ENCODE peak calls at places on chromosomes 12 and 14, in five cellular contexts. Q is testis, W is HepG2, P is H54, J is body of pancreas. Y is an unnamed sample.

GRCh38 chr12:57872362-57872761 is 25.8 kb upstream of the CTDSP2 start:
- DNase-seq in Q (no peak), J (no peak), W (no peak), P (no peak), Y (no peak)

GRCh38 chr12:51070004-51070403 is 13.4 kb downstream of the CSRNP2 start:
- DNase-seq in P (no peak), W (peak), Q (no peak), J (no peak), Y (no peak)

GRCh38 chr12:27619308-27619707 is 76.9 kb upstream of the REP15 start:
- DNase-seq in Q (no peak), W (peak), P (no peak), J (no peak), Y (peak)

GRCh38 chr12:55829967-55830600 is 697 bp upstream of the DNAJC14 start:
- DNase-seq in W (no peak), J (peak), Q (peak), P (no peak), Y (peak)

GRCh38 chr14:106883218-106883692 is 1356.9 kb downstream of the TMEM121 start:
- DNase-seq in J (peak), Q (peak), P (no peak), W (peak), Y (peak)

GRCh38 chr12:26126340-26127284 is 1.8 kb upstream of the BHLHE41 start:
- DNase-seq in W (peak), P (peak), J (peak), Q (peak), Y (peak)

GRCh38 chr12:113298861-113299545 is 35.9 kb downstream of the SLC8B1 start:
- DNase-seq in W (no peak), J (no peak), Q (no peak), P (no peak), Y (peak)

GRCh38 chr14:80323266-80323665 is 112.0 kb upstream of the DIO2 start:
- DNase-seq in J (no peak), P (no peak), Q (no peak), W (no peak), Y (no peak)

GRCh38 chr12:47397664-47398281 is 308.1 kb downstream of the RPAP3 start:
- DNase-seq in P (peak), J (no peak), W (peak), Q (peak), Y (peak)

GRCh38 chr14:30283822-30284446 is 275.0 kb upstream of the G2E3 start:
- DNase-seq in P (no peak), J (peak), W (peak), Q (peak), Y (peak)

GRCh38 chr12:52147367-52147972 is 44.3 kb downstream of the KRT80 start:
- DNase-seq in W (peak), Q (peak), P (peak), J (peak), Y (peak)

GRCh38 chr14:61756135-61756534 is 6.1 kb upstream of the SNAPC1 start:
- DNase-seq in Q (no peak), J (no peak), P (no peak), W (no peak), Y (no peak)

GRCh38 chr14:71141701-71142374 is 234.6 kb downstream of the PCNX1 start:
- DNase-seq in P (no peak), J (no peak), Q (no peak), W (no peak), Y (no peak)

GRCh38 chr14:98769326-98769725 is 502.7 kb downstream of the BCL11B start:
- DNase-seq in J (no peak), W (no peak), Q (no peak), P (no peak), Y (no peak)

GRCh38 chr12:121154793-121155375 is 22.2 kb downstream of the P2RX7 start:
- DNase-seq in J (no peak), P (no peak), Q (no peak), W (no peak), Y (no peak)

DNA sequence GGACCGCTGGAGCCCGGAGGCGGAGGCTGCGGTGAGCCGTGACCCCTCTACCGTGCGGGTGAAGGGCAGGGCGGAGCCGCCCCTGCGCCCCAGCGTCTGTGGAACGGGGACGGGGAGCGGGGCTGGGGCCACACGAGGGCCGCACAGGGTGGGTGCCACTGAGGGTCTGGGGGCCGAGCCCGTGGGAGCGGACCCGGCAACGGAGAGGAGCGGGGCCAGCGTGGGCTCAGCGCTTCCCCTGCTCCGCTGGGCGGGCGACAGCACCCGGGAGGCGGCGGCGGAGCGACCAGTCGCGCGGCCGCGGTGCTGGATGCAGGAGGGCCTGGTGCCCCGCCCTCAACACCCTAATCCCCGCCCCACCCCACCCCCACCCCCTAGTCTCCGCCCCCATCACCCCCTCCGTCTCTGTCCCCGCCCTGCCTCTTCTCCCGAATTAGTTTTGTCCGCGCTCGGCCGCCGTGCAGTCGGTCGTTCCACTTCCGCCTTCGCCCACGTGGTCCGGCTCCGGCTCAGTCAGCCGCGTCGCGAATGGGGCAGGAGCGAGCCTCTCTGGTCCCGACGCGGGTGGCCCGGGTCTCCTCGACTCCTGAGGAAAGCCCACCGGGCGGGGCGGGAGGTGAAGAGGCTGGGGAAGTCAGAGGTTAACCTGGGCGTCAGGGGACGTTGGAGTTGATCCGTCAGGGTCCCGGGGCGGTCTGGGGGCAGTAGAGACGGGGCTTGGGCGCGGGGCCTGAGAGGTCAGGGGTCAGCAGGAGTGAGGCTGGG is at the start of gene PUS1:
- DNase-seq in W (peak), P (peak), J (peak), Q (peak), Y (peak)
- TF ChIP-seq POLR2A in W (peak), P (peak), J (peak), Q (no peak), Y (peak)

DNA sequence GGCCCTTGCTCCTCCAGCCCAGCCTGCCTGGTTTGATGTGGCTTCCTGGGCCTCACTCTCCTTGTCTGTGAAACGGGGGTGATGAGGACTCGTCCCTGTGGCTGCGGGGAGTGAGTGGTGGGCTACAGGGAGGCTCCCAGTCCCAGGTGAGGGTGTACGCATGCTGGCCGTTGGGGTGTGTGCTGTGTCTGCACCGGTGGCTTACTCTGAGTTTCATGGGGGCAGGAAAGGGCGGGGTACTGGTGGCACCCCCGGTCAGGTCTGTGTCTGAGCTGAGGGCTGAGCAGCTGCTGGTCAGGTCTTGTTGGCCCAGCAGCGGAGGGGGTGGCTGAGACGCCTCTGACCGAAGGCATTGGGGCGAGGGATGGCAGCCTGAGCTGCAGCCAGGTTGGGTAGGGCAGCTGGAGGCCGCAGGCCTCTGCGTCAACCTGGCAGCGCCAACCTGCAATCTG is 11.2 kb downstream of the ULK1 start:
- DNase-seq in J (peak), P (no peak), Q (no peak), W (no peak), Y (no peak)
- TF ChIP-seq POLR2A in J (no peak), P (no peak), Q (no peak), W (no peak), Y (no peak)

GRCh38 chr12:6336079-6336858 is 5.6 kb downstream of the TNFRSF1A start:
- DNase-seq in Q (peak), W (peak), J (peak), P (peak), Y (peak)
- TF ChIP-seq POLR2A in Q (no peak), W (no peak), J (peak), P (peak), Y (peak)

GRCh38 chr12:64621257-64621942 is 11.1 kb downstream of the RASSF3 start:
- DNase-seq in J (no peak), P (no peak), Q (no peak), W (no peak), Y (no peak)

GRCh38 chr12:64631197-64631596 is 20.9 kb downstream of the RASSF3 start:
- DNase-seq in J (no peak), Q (no peak), W (no peak), P (no peak), Y (no peak)

GRCh38 chr12:64624035-64624434 is 13.7 kb downstream of the RASSF3 start:
- DNase-seq in J (no peak), W (no peak), P (no peak), Q (no peak), Y (no peak)

GRCh38 chr12:64627781-64628180 is 17.5 kb downstream of the RASSF3 start:
- DNase-seq in Q (no peak), W (no peak), P (no peak), J (no peak), Y (no peak)

GRCh38 chr12:64625243-64626077 is 15.2 kb downstream of the RASSF3 start:
- DNase-seq in J (peak), P (no peak), Q (peak), W (peak), Y (peak)
- TF ChIP-seq POLR2A in J (peak), P (no peak), Q (no peak), W (no peak), Y (peak)